ENCODE peak calls at places on chromosomes 3 and 15, in five cellular contexts. L, B, Y, C and H are unnamed samples.

GRCh38 chr3:129428020-129428381 is 435 bp downstream of the EFCAB12 start:
- DNase-seq in Y (no peak), B (no peak), L (no peak), C (no peak), H (no peak)

GRCh38 chr3:101823525-101823924 is 25.8 kb upstream of the NFKBIZ start:
- DNase-seq in L (no peak), B (no peak), Y (no peak), C (no peak), H (no peak)

GRCh38 chr3:26623409-26624208 is 1.0 kb downstream of the LRRC3B start:
- DNase-seq in Y (peak), B (no peak), C (no peak), L (no peak), H (peak)

GRCh38 chr3:18648163-18648562 is 223.0 kb upstream of the SATB1 start:
- DNase-seq in C (no peak), Y (no peak), B (no peak), L (no peak), H (no peak)

GRCh38 chr3:14351617-14352001 is 50.8 kb upstream of the SLC6A6 start:
- DNase-seq in L (no peak), Y (no peak), B (no peak), C (no peak), H (no peak)

GRCh38 chr3:157115069-157116006 is 44.6 kb downstream of the CCNL1 start:
- DNase-seq in Y (no peak), C (no peak), L (no peak), B (no peak), H (no peak)

GRCh38 chr15:63834500-63835210 is 907 bp upstream of the HERC1 start:
- DNase-seq in Y (no peak), L (no peak), C (no peak), B (no peak), H (no peak)

GRCh38 chr15:62991698-62992097 is 50.8 kb upstream of the TPM1 start:
- DNase-seq in B (no peak), Y (no peak), L (no peak), C (no peak), H (no peak)

GRCh38 chr3:136612512-136612911 is 139.7 kb downstream of the STAG1 start:
- DNase-seq in Y (no peak), B (no peak), C (no peak), L (no peak), H (no peak)

GRCh38 chr3:119891944-119892721 is 110.2 kb downstream of the NR1I2 start:
- DNase-seq in C (no peak), Y (peak), B (peak), L (peak), H (peak)

GRCh38 chr3:190532626-190533155 is 18.8 kb downstream of the IL1RAP start:
- DNase-seq in Y (no peak), L (no peak), B (no peak), C (no peak), H (no peak)

GRCh38 chr3:72444642-72445223 is 403.5 kb downstream of the SHQ1 start:
- DNase-seq in C (no peak), L (no peak), Y (no peak), B (no peak), H (no peak)

GRCh38 chr3:72447059-72447946 is 400.9 kb downstream of the SHQ1 start:
- DNase-seq in L (peak), Y (peak), C (peak), B (peak), H (peak)

GRCh38 chr3:72445827-72446405 is 402.3 kb downstream of the SHQ1 start:
- DNase-seq in C (no peak), Y (no peak), B (no peak), L (no peak), H (no peak)

GRCh38 chr3:72448375-72448823 is 399.8 kb downstream of the SHQ1 start:
- DNase-seq in L (no peak), C (no peak), B (no peak), Y (no peak), H (no peak)

GRCh38 chr3:72446406-72447058 is 401.7 kb downstream of the SHQ1 start:
- DNase-seq in Y (no peak), C (no peak), B (no peak), L (no peak), H (no peak)
- TF ChIP-seq CTCF in Y (no peak), C (no peak), B (no peak), L (peak), H (no peak)

DNA sequence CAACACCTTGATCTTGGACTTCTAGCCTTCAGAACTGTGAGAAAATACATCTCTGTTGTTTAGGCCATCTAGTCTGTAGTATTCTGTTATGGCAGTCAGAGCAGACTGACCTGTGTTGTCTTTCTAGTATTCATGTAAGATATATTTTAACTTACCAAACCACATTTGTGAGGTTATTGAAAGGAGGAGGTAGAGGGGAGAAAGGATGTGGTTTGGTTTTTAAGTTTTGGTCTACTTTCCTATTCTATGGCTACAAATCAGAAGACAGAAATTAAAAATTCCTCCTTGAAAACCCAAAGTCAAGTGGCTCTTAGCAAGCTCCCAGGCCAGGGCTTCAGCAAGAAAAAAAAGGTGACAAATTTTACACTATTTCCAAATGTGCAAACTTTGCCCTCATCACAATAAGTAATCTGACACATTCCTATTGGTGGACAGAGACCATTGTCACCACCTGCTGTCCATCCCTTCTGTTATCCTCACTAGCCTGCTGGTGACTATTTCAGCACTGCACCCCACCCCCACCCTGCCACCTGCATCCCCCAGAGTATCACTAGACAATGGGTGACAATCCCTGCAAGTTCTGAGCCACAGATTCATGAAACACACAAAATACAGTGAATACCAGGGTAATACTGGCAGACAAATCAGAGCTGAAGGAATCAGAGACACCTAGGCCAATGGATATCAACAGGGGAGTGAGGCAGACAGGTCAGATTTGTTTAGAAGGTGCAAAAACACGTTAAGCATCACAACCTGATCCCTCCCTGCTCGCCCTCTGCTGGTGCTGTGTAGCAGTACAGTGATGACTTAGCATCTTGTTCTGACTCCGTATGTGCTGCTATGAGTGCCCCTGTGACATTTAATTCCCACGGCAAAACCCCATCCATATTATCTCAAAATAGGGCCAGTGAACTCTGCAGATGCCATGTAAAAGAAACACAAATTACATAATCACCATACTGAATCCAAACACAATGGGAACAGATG is 79.0 kb upstream of the DCLK3 start:
- DNase-seq in Y (peak), B (peak), C (no peak), L (peak), H (peak)
- TF ChIP-seq CTCF in Y (peak), B (peak), C (no peak), L (peak), H (peak)

DNA sequence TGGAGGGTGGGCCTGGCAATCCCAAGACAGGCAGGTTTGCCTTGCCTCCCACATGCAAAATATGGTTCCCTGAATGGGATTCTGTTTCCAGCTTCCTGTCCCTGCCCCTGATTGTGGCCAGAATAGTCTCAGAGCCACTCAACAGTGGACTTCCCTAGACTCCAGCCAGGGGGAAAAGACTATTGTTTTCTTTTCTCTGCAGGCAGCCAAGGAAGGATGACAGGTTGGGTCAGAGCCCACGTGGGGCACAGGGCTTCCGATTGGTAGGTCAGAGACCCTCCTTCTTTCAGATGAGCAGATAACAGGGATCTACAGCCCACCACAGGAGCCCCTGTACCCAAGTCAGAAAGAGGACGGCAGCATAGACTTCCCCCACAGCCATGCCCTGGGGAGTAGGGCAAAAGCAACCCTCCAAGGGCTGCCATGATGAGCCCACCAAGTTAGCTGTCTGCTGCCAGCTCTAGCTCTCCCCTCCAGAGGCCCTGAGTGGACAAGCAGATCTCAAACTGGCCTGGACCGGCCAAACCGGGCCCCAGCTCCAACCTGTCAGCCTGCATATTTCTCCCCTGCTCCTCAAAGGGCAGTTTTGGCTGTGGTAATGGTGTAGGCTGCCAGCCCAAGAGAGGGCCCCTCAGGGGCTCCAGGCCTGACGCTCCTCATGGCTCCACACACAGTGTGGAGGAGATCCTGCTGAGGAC is 6.3 kb downstream of the TLR9 start:
- DNase-seq in C (peak), B (peak), Y (no peak), L (no peak), H (no peak)
- TF ChIP-seq CTCF in C (no peak), B (no peak), Y (no peak), L (no peak), H (no peak)

GRCh38 chr3:44079916-44080315 is 161.8 kb upstream of the TOPAZ1 start:
- DNase-seq in Y (no peak), L (no peak), C (no peak), B (no peak), H (no peak)

GRCh38 chr3:44078863-44079262 is 162.8 kb upstream of the TOPAZ1 start:
- DNase-seq in Y (no peak), C (no peak), B (no peak), L (no peak), H (no peak)

GRCh38 chr3:44076221-44076829 is 165.4 kb upstream of the TOPAZ1 start:
- DNase-seq in L (no peak), Y (no peak), C (no peak), B (no peak), H (no peak)

GRCh38 chr3:44074181-44074580 is 167.5 kb upstream of the TOPAZ1 start:
- DNase-seq in B (no peak), C (no peak), Y (no peak), L (no peak), H (no peak)

GRCh38 chr3:44077267-44077666 is 164.4 kb upstream of the TOPAZ1 start:
- DNase-seq in B (no peak), C (no peak), Y (no peak), L (no peak), H (no peak)
- TF ChIP-seq CTCF in B (no peak), C (no peak), Y (no peak), L (no peak), H (no peak)

GRCh38 chr15:81133782-81134461 is at the start of gene CFAP161:
- DNase-seq in C (peak), L (peak), B (no peak), Y (peak), H (peak)
- TF ChIP-seq CTCF in C (no peak), L (peak), B (no peak), Y (peak), H (no peak)

GRCh38 chr3:115169808-115170207 is 22.7 kb upstream of the ZBTB20 start:
- DNase-seq in Y (no peak), B (no peak), L (no peak), C (no peak), H (no peak)
- TF ChIP-seq CTCF in Y (no peak), B (peak), L (peak), C (no peak), H (peak)